ENCODE peak calls at places on chromosome 3, in five cellular contexts. D is SK-MEL-5; N is AG20443; A is left lung; P is activated T-helper 1 cell treated with anti-CD3 and anti-CD28 coated beads, Interleukin-2, amount 50 U/mL, for 16 hours. Q is an unnamed sample.

GRCh38 chr3:142828703-142829304 is 60.1 kb downstream of the PCOLCE2 start:
- DNase-seq in P (peak; percentile 21), D (peak; percentile 86), A (peak; percentile 73), N (peak; percentile 90), Q (peak; percentile 55)

GRCh38 chr3:149812165-149812605 is 830 bp upstream of the RNF13 start:
- DNase-seq in P (no peak), A (no peak), D (no peak), N (no peak), Q (no peak)

GRCh38 chr3:21954709-21955108 is 203.7 kb upstream of the ZNF385D start:
- DNase-seq in D (no peak), N (peak; percentile 74), P (no peak), A (no peak), Q (peak; percentile 50)

GRCh38 chr3:133535971-133536634 is 37.4 kb upstream of the CDV3 start:
- DNase-seq in D (peak; percentile 62), P (no peak), A (no peak), N (peak; percentile 79), Q (peak; percentile 71)

GRCh38 chr3:133268772-133269171 is 131.1 kb upstream of the BFSP2 start:
- DNase-seq in P (no peak), A (no peak), D (no peak), N (no peak), Q (no peak)

GRCh38 chr3:161038725-161039124 is 66.4 kb downstream of the B3GALNT1 start:
- DNase-seq in D (peak; percentile 22), P (no peak), A (no peak), N (no peak), Q (no peak)

GRCh38 chr3:158095302-158095997 is 10.8 kb downstream of the SHOX2 start:
- DNase-seq in P (no peak), A (no peak), D (no peak), N (no peak), Q (no peak)

GRCh38 chr3:69142090-69142489 is 19.7 kb upstream of the LMOD3 start:
- DNase-seq in D (no peak), P (no peak), N (no peak), A (no peak), Q (no peak)

GRCh38 chr3:120791958-120792357 is 49.4 kb downstream of the GTF2E1 start:
- DNase-seq in P (no peak), N (peak; percentile 45), A (no peak), D (no peak), Q (no peak)

GRCh38 chr3:123841476-123842238 is 42.5 kb downstream of the MYLK start:
- DNase-seq in A (no peak), P (no peak), D (no peak), N (no peak), Q (no peak)

GRCh38 chr3:53806182-53807116 is 39.8 kb downstream of the CHDH start:
- DNase-seq in P (no peak), N (peak; percentile 88), A (no peak), D (no peak), Q (peak; percentile 62)

GRCh38 chr3:116032176-116032575 is 408.9 kb downstream of the GAP43 start:
- DNase-seq in A (no peak), D (no peak), N (no peak), P (no peak), Q (no peak)

GRCh38 chr3:45333549-45333948 is 54.8 kb upstream of the LARS2 start:
- DNase-seq in P (no peak), N (peak; percentile 27), A (no peak), D (no peak), Q (no peak)

GRCh38 chr3:14175383-14176037 is 2.9 kb downstream of the XPC start:
- DNase-seq in N (no peak), D (no peak), P (peak; percentile 22), A (no peak), Q (peak; percentile 28)

GRCh38 chr3:107387555-107387954 is 10.3 kb downstream of the CCDC54 start:
- DNase-seq in D (no peak), P (no peak), A (no peak), N (no peak), Q (no peak)

GRCh38 chr3:156334841-156335545 is 214.6 kb downstream of the KCNAB1 start:
- DNase-seq in A (no peak), N (no peak), D (no peak), P (no peak), Q (no peak)

GRCh38 chr3:11244131-11244677 is 28.0 kb upstream of the ATG7 start:
- DNase-seq in A (no peak), P (no peak), N (peak; percentile 43), D (peak; percentile 30), Q (no peak)

GRCh38 chr3:21331321-21331720 is 419.7 kb downstream of the ZNF385D start:
- DNase-seq in D (no peak), A (no peak), P (no peak), N (no peak), Q (no peak)

GRCh38 chr3:126136428-126137220 is 43.8 kb downstream of the ALDH1L1 start:
- DNase-seq in A (peak; percentile 19), N (no peak), P (no peak), D (no peak), Q (no peak)

GRCh38 chr3:12658593-12659058 is 5.3 kb downstream of the RAF1 start:
- DNase-seq in P (no peak), N (peak; percentile 68), D (no peak), A (no peak), Q (peak; percentile 93)

GRCh38 chr3:133694288-133695268 is 32.8 kb upstream of the TOPBP1 start:
- DNase-seq in D (no peak), P (no peak), A (no peak), N (no peak), Q (no peak)

GRCh38 chr3:158792709-158793108 is 9.1 kb upstream of the MFSD1 start:
- DNase-seq in A (no peak), P (no peak), N (peak; percentile 84), D (no peak), Q (peak; percentile 62)

GRCh38 chr3:179898024-179898423 is 138.7 kb downstream of the PEX5L start:
- DNase-seq in N (no peak), P (no peak), A (no peak), D (peak; percentile 79), Q (no peak)

GRCh38 chr3:186109897-186110803 is 1.3 kb upstream of the ETV5 start:
- DNase-seq in D (no peak), A (no peak), P (no peak), N (peak; percentile 44), Q (no peak)

GRCh38 chr3:111538687-111539086 is 3.3 kb upstream of the CD96 start:
- DNase-seq in A (no peak), N (no peak), D (no peak), P (no peak), Q (no peak)

Q was measured in GM04504.